ENCODE peak calls at places on chromosomes 16 and 17, in nine cellular contexts. I is Daoy; R is epithelial cell of prostate; A is effector CD4-positive, alpha-beta T cell; K is body of pancreas; H is iPS DF 19.7; Q is prostate gland; G is T-helper 1 cell; E is nephron progenitor cell. N is an unnamed sample.

GRCh38 chr17:17783121-17783824 is 53.5 kb downstream of the SREBF1 start:
- DNase-seq in R (no peak), Q (peak), I (peak), K (peak), A (peak), H (peak), G (peak), E (peak), N (peak)

GRCh38 chr17:80424261-80424660 is 9.3 kb downstream of the ENDOV start:
- DNase-seq in K (no peak), H (no peak), E (no peak), G (no peak), Q (no peak), R (no peak), I (no peak), A (no peak), N (no peak)

GRCh38 chr17:42754782-42755181 is 6.2 kb upstream of the RAMP2 start:
- DNase-seq in Q (no peak), A (no peak), E (no peak), K (peak), R (peak), I (peak), G (no peak), H (no peak), N (no peak)

GRCh38 chr16:84062734-84063640 is 20.4 kb upstream of the SLC38A8 start:
- DNase-seq in A (peak), H (peak), E (peak), Q (peak), G (peak), I (peak), R (peak), K (peak), N (peak)

GRCh38 chr17:5561736-5562135 is 22.6 kb downstream of the NLRP1 start:
- DNase-seq in I (no peak), E (no peak), H (no peak), R (no peak), Q (no peak), A (no peak), G (no peak), K (no peak), N (no peak)

GRCh38 chr17:50348522-50349240 is 2.8 kb downstream of the XYLT2 start:
- DNase-seq in H (no peak), K (no peak), A (no peak), I (peak), R (no peak), E (no peak), Q (no peak), G (no peak), N (no peak)

GRCh38 chr17:67615011-67615561 is 102.7 kb upstream of the NOL11 start:
- DNase-seq in I (no peak), G (no peak), H (no peak), A (no peak), R (no peak), E (no peak), Q (peak), K (no peak), N (no peak)

GRCh38 chr16:51538707-51539604 is 387.9 kb upstream of the SALL1 start:
- DNase-seq in R (no peak), K (no peak), Q (no peak), I (peak), A (no peak), E (peak), G (no peak), H (no peak), N (no peak)

GRCh38 chr17:45146616-45147101 is 1.6 kb upstream of the HEXIM1 start:
- DNase-seq in K (peak), R (no peak), G (no peak), Q (peak), H (no peak), A (no peak), I (peak), E (no peak), N (no peak)

GRCh38 chr16:71817690-71818089 is 9.1 kb upstream of the AP1G1 start:
- DNase-seq in K (no peak), E (no peak), R (no peak), G (no peak), I (no peak), Q (no peak), H (no peak), A (no peak), N (no peak)

GRCh38 chr16:89037261-89038152 is 56.1 kb upstream of the ACSF3 start:
- DNase-seq in K (no peak), R (no peak), I (peak), Q (no peak), G (no peak), A (no peak), H (peak), E (peak), N (no peak)

GRCh38 chr17:8117980-8118768 is at the start of gene ALOXE3:
- DNase-seq in Q (peak), I (peak), G (no peak), E (peak), H (no peak), A (no peak), R (peak), K (peak), N (no peak)

GRCh38 chr17:12402963-12403622 is 262.6 kb upstream of the MYOCD start:
- DNase-seq in E (no peak), Q (no peak), A (no peak), G (no peak), H (no peak), K (no peak), I (peak), R (no peak), N (no peak)

GRCh38 chr17:19747829-19748806 is at the start of gene ALDH3A1:
- DNase-seq in R (no peak), H (no peak), A (no peak), Q (peak), K (peak), I (peak), G (no peak), E (no peak), N (no peak)